ENCODE peak calls at places on chromosomes 2 and 18, in seven cellular contexts. P is globus pallidus; R is left kidney; G is glutamatergic neuron; S is activated CD4-positive, alpha-beta T cell treated with anti-CD3 and anti-CD28 coated beads, Interleukin-2, amount 50 U/mL, for 24 hours; T is T-helper 17 cell; L is activated T-helper 2 cell treated with anti-CD3 and anti-CD28 coated beads, Interferon-gamma antibody, Interleukin-2, Interleukin-4, amounts not matched to agents 10 μg/mL and 5 μg/mL and 100 μg/mL, durations not matched to agents 14 hours and 24 hours and 36 hours. M is an unnamed sample.

GRCh38 chr2:109258376-109258775 is 129.4 kb downstream of the SH3RF3 start:
- DNase-seq in P (no peak), R (no peak), G (no peak), S (no peak), T (no peak), L (no peak), M (no peak)

GRCh38 chr18:50401888-50402287 is 27.0 kb downstream of the SKA1 start:
- DNase-seq in P (no peak), R (peak), G (peak), S (no peak), T (no peak), L (no peak), M (no peak)

GRCh38 chr2:105375001-105375561 is 23.8 kb downstream of the FHL2 start:
- DNase-seq in P (no peak), R (peak), G (no peak), S (no peak), T (no peak), L (no peak), M (peak)

GRCh38 chr2:120747281-120747680 is 11.6 kb downstream of the GLI2 start:
- DNase-seq in P (no peak), R (no peak), G (no peak), S (no peak), T (no peak), L (peak), M (no peak)

GRCh38 chr18:79847606-79848293 is 50.0 kb downstream of the KCNG2 start:
- DNase-seq in P (no peak), R (no peak), G (no peak), S (no peak), T (no peak), L (no peak), M (no peak)

GRCh38 chr18:41096504-41096903 is 858.5 kb upstream of the PIK3C3 start:
- DNase-seq in P (no peak), R (peak), G (no peak), S (no peak), T (no peak), L (no peak), M (peak)

GRCh38 chr2:144826105-144826504 is 306.2 kb upstream of the ZEB2 start:
- DNase-seq in P (no peak), R (no peak), G (no peak), S (no peak), T (no peak), L (no peak), M (no peak)

GRCh38 chr2:65103013-65103720 is 26.7 kb downstream of the RAB1A start:
- DNase-seq in P (no peak), R (peak), G (peak), S (no peak), T (no peak), L (no peak), M (no peak)

GRCh38 chr2:101622633-101623521 is 74.6 kb upstream of the MAP4K4 start:
- DNase-seq in P (no peak), R (no peak), G (no peak), S (no peak), T (no peak), L (no peak), M (no peak)

GRCh38 chr2:120134263-120134662 is 88.9 kb downstream of the TMEM185B start:
- DNase-seq in P (no peak), R (no peak), G (no peak), S (no peak), T (no peak), L (no peak), M (peak)

GRCh38 chr2:159349674-159350299 is 63.3 kb upstream of the WDSUB1 start:
- DNase-seq in P (no peak), R (no peak), G (no peak), S (no peak), T (no peak), L (no peak), M (no peak)

GRCh38 chr18:58268849-58269248 is 224.8 kb downstream of the NEDD4L start:
- DNase-seq in P (no peak), R (no peak), G (no peak), S (no peak), T (no peak), L (no peak), M (peak)

GRCh38 chr18:61865466-61866165 is 27.2 kb downstream of the RNF152 start:
- DNase-seq in P (no peak), R (peak), G (no peak), S (no peak), T (no peak), L (no peak), M (peak)

GRCh38 chr18:6489977-6490376 is 75.3 kb upstream of the L3MBTL4 start:
- DNase-seq in P (no peak), R (no peak), G (no peak), S (no peak), T (no peak), L (no peak), M (no peak)

GRCh38 chr2:233816771-233817170 is 37.6 kb downstream of the HJURP start:
- DNase-seq in P (no peak), R (no peak), G (no peak), S (no peak), T (no peak), L (no peak), M (no peak)

GRCh38 chr2:46780411-46780800 is 135.2 kb downstream of the MCFD2 start:
- DNase-seq in P (no peak), R (no peak), G (no peak), S (no peak), T (no peak), L (no peak), M (no peak)

GRCh38 chr2:120398961-120399888 is 53.3 kb downstream of the INHBB start:
- DNase-seq in P (no peak), R (peak), G (no peak), S (no peak), T (no peak), L (no peak), M (no peak)

GRCh38 chr2:135875491-135876065 is 665 bp downstream of the MCM6 start:
- DNase-seq in P (peak), R (peak), G (peak), S (peak), T (peak), L (peak), M (peak)

GRCh38 chr2:68206779-68207178 is 45.6 kb downstream of the PPP3R1 start:
- DNase-seq in P (no peak), R (no peak), G (no peak), S (no peak), T (no peak), L (no peak), M (no peak)

GRCh38 chr2:227703961-227704360 is 13.9 kb downstream of the SLC19A3 start:
- DNase-seq in P (no peak), R (no peak), G (no peak), S (no peak), T (no peak), L (no peak), M (peak)

GRCh38 chr2:239902749-239903201 is 122.4 kb downstream of the NDUFA10 start:
- DNase-seq in P (no peak), R (no peak), G (no peak), S (no peak), T (no peak), L (no peak), M (no peak)

GRCh38 chr2:176096986-176097819 is 2.4 kb upstream of the HOXD12 start:
- DNase-seq in P (peak), R (peak), G (peak), S (peak), T (no peak), L (no peak), M (peak)

GRCh38 chr2:132877923-132878322 is 207.9 kb upstream of the LYPD1 start:
- DNase-seq in P (no peak), R (no peak), G (no peak), S (no peak), T (no peak), L (no peak), M (no peak)

GRCh38 chr18:61892683-61893303 is at the start of gene RNF152:
- DNase-seq in P (peak), R (peak), G (peak), S (peak), T (no peak), L (no peak), M (no peak)

GRCh38 chr2:211611061-211611518 is 927.5 kb downstream of the ERBB4 start:
- DNase-seq in P (no peak), R (no peak), G (no peak), S (no peak), T (no peak), L (no peak), M (no peak)

GRCh38 chr2:109497447-109497846 is 116.3 kb downstream of the SEPTIN10 start:
- DNase-seq in P (no peak), R (peak), G (no peak), S (no peak), T (no peak), L (no peak), M (peak)

GRCh38 chr2:126657636-126658315 is 1.8 kb downstream of the GYPC start:
- DNase-seq in P (no peak), R (peak), G (peak), S (no peak), T (peak), L (peak), M (peak)

GRCh38 chr2:3022841-3023372 is 354.7 kb downstream of the EIPR1 start:
- DNase-seq in P (no peak), R (no peak), G (no peak), S (no peak), T (no peak), L (no peak), M (no peak)

GRCh38 chr2:135473567-135473966 is 57.5 kb downstream of the ZRANB3 start:
- DNase-seq in P (peak), R (peak), G (peak), S (no peak), T (no peak), L (no peak), M (no peak)

GRCh38 chr2:191218292-191218898 is 26.8 kb upstream of the MYO1B start:
- DNase-seq in P (peak), R (peak), G (peak), S (no peak), T (no peak), L (no peak), M (peak)

GRCh38 chr2:113178891-113179290 is 5.1 kb downstream of the PSD4 start:
- DNase-seq in P (no peak), R (no peak), G (no peak), S (no peak), T (no peak), L (no peak), M (no peak)

GRCh38 chr18:13540783-13541182 is 185.6 kb downstream of the FAM210A start:
- DNase-seq in P (no peak), R (no peak), G (no peak), S (no peak), T (no peak), L (no peak), M (no peak)

GRCh38 chr2:212535963-212536362 is 2.6 kb downstream of the ERBB4 start:
- DNase-seq in P (peak), R (no peak), G (no peak), S (no peak), T (no peak), L (no peak), M (no peak)

GRCh38 chr2:211055438-211055837 is 499.0 kb downstream of the CPS1 start:
- DNase-seq in P (no peak), R (no peak), G (peak), S (no peak), T (no peak), L (no peak), M (no peak)

GRCh38 chr2:5984946-5985345 is 292.8 kb downstream of the SOX11 start:
- DNase-seq in P (no peak), R (no peak), G (peak), S (no peak), T (no peak), L (no peak), M (no peak)

GRCh38 chr2:178478102-178478441 is 328 bp downstream of the FKBP7 start:
- DNase-seq in P (no peak), R (peak), G (no peak), S (no peak), T (no peak), L (peak), M (no peak)